ENCODE peak calls at places on chromosome 16, in ten cellular contexts. U is lower leg skin, G is upper lobe of right lung, P is mucosa of gallbladder, K is IMR-90, L is SK-MEL-5, S is cardiac muscle cell, E is NCI-H446 treated with DMSO at 0.1 percent for 48 hours, V is MCF 10A, A is ovary. T is an unnamed sample.

GRCh38 chr16:51392651-51393187 is 241.6 kb upstream of the SALL1 start:
- DNase-seq in U (peak), G (no peak), P (no peak), K (peak), L (no peak), S (peak), E (no peak), V (no peak), A (peak), T (no peak)

GRCh38 chr16:1290860-1291575 is 18.4 kb upstream of the UBE2I start:
- DNase-seq in U (no peak), G (no peak), P (no peak), K (no peak), L (no peak), S (no peak), E (no peak), V (no peak), A (no peak), T (peak)

GRCh38 chr16:85623997-85624601 is 11.0 kb downstream of the GSE1 start:
- DNase-seq in U (no peak), G (no peak), P (no peak), K (no peak), L (no peak), S (no peak), E (no peak), V (no peak), A (no peak), T (no peak)

GRCh38 chr16:88063201-88063773 is 112.1 kb downstream of the BANP start:
- DNase-seq in U (peak), G (no peak), P (peak), K (peak), L (peak), S (peak), E (no peak), V (no peak), A (peak), T (no peak)

GRCh38 chr16:75742424-75743047 is 16.2 kb upstream of the CPHXL start:
- DNase-seq in U (no peak), G (no peak), P (no peak), K (no peak), L (no peak), S (no peak), E (no peak), V (peak), A (no peak), T (no peak)

GRCh38 chr16:54806378-54806777 is 124.3 kb upstream of the IRX5 start:
- DNase-seq in U (no peak), G (no peak), P (no peak), K (no peak), L (no peak), S (no peak), E (no peak), V (no peak), A (no peak), T (no peak)

GRCh38 chr16:56860226-56861020 is 4.6 kb upstream of the SLC12A3 start:
- DNase-seq in U (no peak), G (no peak), P (no peak), K (no peak), L (no peak), S (peak), E (no peak), V (no peak), A (no peak), T (no peak)

GRCh38 chr16:16028311-16028999 is 79.0 kb downstream of the ABCC1 start:
- DNase-seq in U (no peak), G (no peak), P (no peak), K (no peak), L (no peak), S (no peak), E (no peak), V (no peak), A (no peak), T (no peak)

GRCh38 chr16:15510992-15511391 is 76.6 kb downstream of the BMERB1 start:
- DNase-seq in U (no peak), G (no peak), P (no peak), K (no peak), L (no peak), S (no peak), E (no peak), V (no peak), A (no peak), T (no peak)

GRCh38 chr16:85750827-85751641 is at the start of gene C16orf74:
- DNase-seq in U (no peak), G (peak), P (peak), K (peak), L (peak), S (peak), E (no peak), V (peak), A (no peak), T (peak)

GRCh38 chr16:29815032-29815721 is 775 bp upstream of the PAGR1 start:
- DNase-seq in U (no peak), G (peak), P (no peak), K (no peak), L (no peak), S (peak), E (no peak), V (no peak), A (peak), T (no peak)

GRCh38 chr16:3983081-3983520 is 102.6 kb upstream of the CREBBP start:
- DNase-seq in U (peak), G (peak), P (peak), K (peak), L (peak), S (peak), E (no peak), V (peak), A (peak), T (peak)

GRCh38 chr16:58027341-58028167 is 2.0 kb downstream of the MMP15 start:
- DNase-seq in U (no peak), G (peak), P (no peak), K (no peak), L (no peak), S (peak), E (no peak), V (peak), A (no peak), T (no peak)

GRCh38 chr16:30982548-30983288 is 2.3 kb upstream of the HSD3B7 start:
- DNase-seq in U (no peak), G (no peak), P (no peak), K (no peak), L (no peak), S (no peak), E (no peak), V (no peak), A (no peak), T (no peak)

GRCh38 chr16:69106491-69107291 is 1.2 kb downstream of the HAS3 start:
- DNase-seq in U (no peak), G (no peak), P (no peak), K (no peak), L (no peak), S (no peak), E (no peak), V (peak), A (no peak), T (no peak)

GRCh38 chr16:27402964-27403600 is 1.1 kb downstream of the IL21R start:
- DNase-seq in U (no peak), G (no peak), P (no peak), K (no peak), L (no peak), S (no peak), E (no peak), V (no peak), A (no peak), T (no peak)